ENCODE peak calls at places on chromosomes 16 and 17, in nine cellular contexts. Y is body of pancreas, C is suprapubic skin, B is pancreas, G is psoas muscle, S is heart left ventricle, N is IMR-90, P is neural progenitor cell, A is OCI-LY7. Q is an unnamed sample.

GRCh38 chr17:14337596-14338079 is 36.8 kb downstream of the HS3ST3B1 start:
- DNase-seq in G (no peak), Y (no peak), S (no peak), P (no peak), B (no peak), N (no peak), A (no peak), C (no peak), Q (no peak)

GRCh38 chr17:58275417-58275816 is 5.3 kb downstream of the MPO start:
- DNase-seq in Y (no peak), C (no peak), G (no peak), N (no peak), B (no peak), S (no peak), A (no peak), P (no peak), Q (no peak)

GRCh38 chr16:86515780-86516617 is 5.7 kb downstream of the FOXF1 start:
- DNase-seq in S (peak; percentile 44), P (peak; percentile 71), B (peak; percentile 42), A (no peak), C (no peak), N (peak; percentile 51), G (no peak), Y (no peak), Q (no peak)

GRCh38 chr17:27888945-27889344 is 4.2 kb downstream of the LYRM9 start:
- DNase-seq in C (no peak), N (peak; percentile 4), S (no peak), B (peak; percentile 43), G (no peak), A (no peak), P (peak; percentile 85), Y (peak; percentile 85), Q (no peak)

GRCh38 chr16:17830651-17831050 is 359.9 kb upstream of the XYLT1 start:
- DNase-seq in A (no peak), B (no peak), P (no peak), N (no peak), G (no peak), C (no peak), Y (no peak), S (no peak), Q (no peak)

GRCh38 chr17:17457680-17458079 is 19.1 kb upstream of the MED9 start:
- DNase-seq in B (no peak), S (no peak), A (no peak), C (no peak), Y (no peak), G (no peak), N (no peak), P (no peak), Q (no peak)

GRCh38 chr16:66662445-66663194 is 33.9 kb downstream of the CMTM4 start:
- DNase-seq in C (no peak), S (no peak), N (peak; percentile 44), B (no peak), P (no peak), A (peak; percentile 44), G (no peak), Y (no peak), Q (no peak)

GRCh38 chr16:57537596-57538234 is 1.3 kb upstream of the CCDC102A start:
- DNase-seq in Y (no peak), P (no peak), C (peak; percentile 24), A (peak; percentile 58), G (no peak), B (no peak), S (no peak), N (no peak), Q (no peak)

GRCh38 chr17:3335876-3336275 is 37.7 kb upstream of the OR3A1 start:
- DNase-seq in C (no peak), N (no peak), Y (no peak), P (no peak), G (no peak), A (no peak), B (no peak), S (no peak), Q (peak; percentile 3)

GRCh38 chr16:66658143-66658859 is 38.2 kb downstream of the CMTM4 start:
- DNase-seq in C (no peak), N (no peak), Y (no peak), S (no peak), B (no peak), G (no peak), A (no peak), P (no peak), Q (no peak)

GRCh38 chr17:7972131-7972785 is 30.2 kb upstream of the GUCY2D start:
- DNase-seq in S (no peak), G (no peak), A (peak; percentile 12), Y (no peak), B (no peak), C (no peak), N (no peak), P (no peak), Q (no peak)

GRCh38 chr16:55146939-55147338 is 177.1 kb upstream of the IRX6 start:
- DNase-seq in G (no peak), Y (no peak), N (no peak), S (no peak), A (no peak), B (no peak), C (no peak), P (peak; percentile 31), Q (no peak)

GRCh38 chr16:57940382-57940966 is 30.5 kb downstream of the CNGB1 start:
- DNase-seq in S (no peak), C (no peak), N (no peak), Y (no peak), B (no peak), P (no peak), A (no peak), G (no peak), Q (no peak)

GRCh38 chr16:21092951-21093350 is 57.7 kb downstream of the DNAH3 start:
- DNase-seq in P (no peak), N (no peak), S (no peak), B (no peak), A (no peak), G (no peak), Y (no peak), C (no peak), Q (no peak)

GRCh38 chr16:86497551-86498021 is 12.7 kb upstream of the FOXF1 start:
- DNase-seq in G (no peak), P (peak; percentile 92), C (no peak), A (no peak), B (no peak), N (no peak), S (no peak), Y (no peak), Q (no peak)

GRCh38 chr17:70906808-70907207 is 737.5 kb downstream of the KCNJ2 start:
- DNase-seq in B (no peak), S (no peak), P (peak; percentile 64), C (no peak), G (no peak), A (no peak), N (peak; percentile 62), Y (no peak), Q (no peak)

GRCh38 chr17:61556224-61557188 is 34.5 kb downstream of the NACA2 start:
- DNase-seq in S (no peak), B (no peak), P (no peak), Y (no peak), N (peak; percentile 24), C (no peak), A (peak; percentile 38), G (no peak), Q (no peak)

GRCh38 chr16:77213542-77214108 is 14.4 kb downstream of the SYCE1L start:
- DNase-seq in P (no peak), S (no peak), B (no peak), G (no peak), C (no peak), N (peak; percentile 86), Y (no peak), A (no peak), Q (peak; percentile 67)

GRCh38 chr16:4477966-4478365 is 1.8 kb downstream of the HMOX2 start:
- DNase-seq in S (no peak), Y (no peak), B (no peak), P (peak; percentile 47), A (peak; percentile 33), C (no peak), N (peak; percentile 61), G (no peak), Q (no peak)

GRCh38 chr16:52050418-52050817 is 496.5 kb downstream of the TOX3 start:
- DNase-seq in P (no peak), N (peak; percentile 24), B (no peak), S (no peak), C (no peak), G (no peak), Y (no peak), A (no peak), Q (no peak)

DNA sequence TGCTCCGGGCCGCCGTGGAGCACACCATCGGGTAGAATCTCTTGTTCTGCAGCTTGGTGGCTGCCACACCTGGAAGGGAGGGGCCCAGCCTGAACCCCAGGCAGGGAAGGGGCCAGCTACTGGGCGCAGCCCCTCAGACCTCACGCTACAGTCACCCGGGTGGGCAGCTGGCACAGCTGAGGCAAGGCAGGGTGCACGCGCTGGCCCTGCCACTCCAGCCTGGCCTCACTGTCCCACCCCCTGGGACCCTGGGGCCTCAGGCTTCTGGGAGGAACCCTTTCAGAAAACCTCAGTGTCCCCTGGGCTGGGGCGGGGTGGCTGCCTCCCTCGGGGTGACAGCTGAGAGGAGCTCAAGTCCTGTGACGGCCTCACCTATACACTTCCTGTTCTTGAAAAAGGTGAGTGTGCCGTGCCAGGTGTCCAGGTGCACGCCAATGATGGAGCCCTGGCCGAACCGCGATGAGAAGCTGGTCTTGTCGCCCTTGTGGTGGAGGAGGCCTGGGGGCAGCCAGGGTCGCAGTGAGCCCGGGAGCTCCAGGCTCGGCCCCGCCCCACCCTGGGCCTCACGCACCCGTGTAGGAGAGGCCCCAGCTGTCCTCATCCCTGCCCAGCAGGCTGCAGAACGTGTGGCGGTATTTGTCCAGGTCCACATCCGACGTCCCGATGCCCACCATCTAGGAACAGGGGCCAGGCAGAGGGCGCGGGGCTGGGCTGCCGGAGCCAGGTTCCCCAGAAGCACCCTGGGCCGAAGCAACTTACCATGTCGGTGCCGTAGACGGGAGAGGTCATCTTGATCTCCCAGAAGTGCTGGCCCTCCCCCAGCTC is 4.7 kb upstream of the MRPS34 start:
- DNase-seq in N (no peak), Y (no peak), C (no peak), P (no peak), A (no peak), S (peak; percentile 59), B (peak; percentile 82), G (peak; percentile 23), Q (no peak)
- H3K27ac ChIP-seq in N (no peak overlapping the region), Y (no peak overlapping the region), C (no peak overlapping the region), P (no peak overlapping the region), A (no peak overlapping the region), S (no peak overlapping the region), B (no peak overlapping the region), G (no peak overlapping the region), Q (no peak overlapping the region)

GRCh38 chr17:46917516-46917915 is 5.4 kb upstream of the GOSR2 start:
- DNase-seq in P (no peak), N (no peak), A (no peak), C (no peak), S (no peak), G (no peak), B (no peak), Y (no peak), Q (no peak)
- TF ChIP-seq CTCF in P (no peak), N (no peak), A (no peak), C (no peak), S (no peak), G (no peak), B (no peak), Y (no peak), Q (no peak)

GRCh38 chr17:10013360-10014112 is 108.5 kb upstream of the RCVRN start:
- DNase-seq in C (no peak), S (no peak), P (no peak), N (peak; percentile 66), G (no peak), Y (peak; percentile 51), B (no peak), A (no peak), Q (no peak)
- H3K27ac ChIP-seq in C (no peak overlapping the region), S (no peak overlapping the region), P (no peak overlapping the region), N (no peak overlapping the region), G (no peak overlapping the region), Y (no peak overlapping the region), B (peak overlapping the region; percentile 51), A (no peak overlapping the region), Q (no peak overlapping the region)

GRCh38 chr17:29579866-29580771 is 9.3 kb downstream of the GIT1 start:
- DNase-seq in G (peak; percentile 88), N (peak; percentile 75), Y (peak; percentile 89), B (peak; percentile 92), P (peak; percentile 89), S (peak; percentile 90), C (peak; percentile 86), A (peak; percentile 89), Q (peak; percentile 91)
- TF ChIP-seq CTCF in G (peak; percentile 90), N (peak; percentile 91), Y (peak; percentile 87), B (peak; percentile 80), P (peak; percentile 79), S (peak; percentile 87), C (peak; percentile 88), A (peak; percentile 88), Q (peak; percentile 93)